ENCODE peak calls at places on chromosomes 3 and 15, in five cellular contexts. Z is neuronal stem cell, F is right atrium auricular region, T is heart right ventricle, I is transverse colon. Q is an unnamed sample.

GRCh38 chr15:38267416-38268022 is 14.9 kb downstream of the SPRED1 start:
- DNase-seq in Z (no peak), F (no peak), T (no peak), I (no peak), Q (no peak)

GRCh38 chr3:134333522-134334181 is 40.6 kb downstream of the AMOTL2 start:
- DNase-seq in Z (peak; percentile 72), F (no peak), T (no peak), I (no peak), Q (no peak)

GRCh38 chr3:171906951-171907676 is 64.0 kb downstream of the TMEM212 start:
- DNase-seq in Z (no peak), F (no peak), T (no peak), I (no peak), Q (no peak)

GRCh38 chr15:66424963-66425612 is 38.4 kb downstream of the MAP2K1 start:
- DNase-seq in Z (no peak), F (no peak), T (no peak), I (no peak), Q (no peak)

GRCh38 chr3:60652829-60653228 is 598.4 kb downstream of the FHIT start:
- DNase-seq in Z (no peak), F (no peak), T (no peak), I (no peak), Q (no peak)

GRCh38 chr15:67680645-67681044 is 138.1 kb downstream of the MAP2K5 start:
- DNase-seq in Z (no peak), F (no peak), T (no peak), I (no peak), Q (no peak)

GRCh38 chr15:36109943-36110658 is 469.3 kb upstream of the CDIN1 start:
- DNase-seq in Z (no peak), F (no peak), T (no peak), I (no peak), Q (no peak)

GRCh38 chr3:182384182-182384581 is 409.1 kb upstream of the ATP11B start:
- DNase-seq in Z (no peak), F (no peak), T (no peak), I (no peak), Q (no peak)

GRCh38 chr3:67737911-67738865 is 83.8 kb upstream of the SUCLG2 start:
- DNase-seq in Z (no peak), F (no peak), T (no peak), I (no peak), Q (peak; percentile 60)

GRCh38 chr15:63498815-63499549 is 5.4 kb upstream of the USP3 start:
- DNase-seq in Z (no peak), F (no peak), T (no peak), I (no peak), Q (no peak)

GRCh38 chr3:64650710-64651109 is 37.1 kb downstream of the ADAMTS9 start:
- DNase-seq in Z (no peak), F (no peak), T (no peak), I (no peak), Q (no peak)

GRCh38 chr3:141057436-141057835 is 6.3 kb downstream of the SPSB4 start:
- DNase-seq in Z (no peak), F (no peak), T (no peak), I (no peak), Q (no peak)

GRCh38 chr3:129184396-129184656 is 630 bp upstream of the CNBP start:
- DNase-seq in Z (no peak), F (no peak), T (no peak), I (peak; percentile 26), Q (no peak)

DNA sequence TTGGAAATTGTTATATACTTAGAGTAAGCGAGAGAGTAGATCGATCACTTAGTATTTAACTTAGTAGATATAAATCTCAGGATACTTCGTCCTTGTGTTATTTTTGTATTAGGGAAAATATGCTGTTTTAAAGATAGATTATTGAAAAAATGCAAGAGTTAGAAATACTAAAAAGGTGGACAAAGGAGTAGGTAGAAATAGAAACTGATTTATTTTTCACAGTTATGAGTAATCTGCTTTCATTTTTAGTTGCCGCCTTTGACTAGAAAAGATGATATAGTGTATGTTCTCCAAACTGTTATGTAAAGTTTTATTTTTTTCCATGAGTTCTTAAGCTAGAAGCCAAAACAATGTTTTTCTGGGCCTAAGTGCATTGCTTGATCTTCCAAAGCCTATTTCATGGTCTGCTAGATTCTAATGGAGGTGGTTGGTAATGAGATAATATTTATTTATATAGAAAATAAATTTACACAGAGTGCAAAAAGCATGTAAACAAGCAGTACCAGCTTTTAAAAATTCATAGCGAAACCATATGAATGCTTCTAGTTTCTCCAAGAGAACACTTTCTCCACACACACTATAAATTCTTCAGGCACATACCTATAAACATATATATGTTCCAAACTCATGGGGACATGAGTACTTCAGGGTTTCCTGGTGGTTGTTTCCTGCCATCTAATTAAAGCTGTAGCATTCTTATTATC is 61.1 kb downstream of the DIPK2A start:
- DNase-seq in Z (no peak), F (no peak), T (no peak), I (no peak), Q (no peak)
- H3K4me3 ChIP-seq in Z (no peak overlapping the region), F (no peak overlapping the region), T (no peak overlapping the region), I (no peak overlapping the region), Q (no peak overlapping the region)

GRCh38 chr3:8659242-8659641 is 14.6 kb upstream of the SSUH2 start:
- DNase-seq in Z (no peak), F (no peak), T (no peak), I (no peak), Q (no peak)
- H3K4me1 ChIP-seq in Z (peaks cover 41% of the 10 kb centered on the region), F (no peaks in the 10 kb centered on the region), T (peaks cover 48% of the 10 kb centered on the region), I (no peaks in the 10 kb centered on the region), Q (no peaks in the 10 kb centered on the region)

GRCh38 chr3:41126475-41126874 is 72.8 kb upstream of the CTNNB1 start:
- DNase-seq in Z (no peak), F (no peak), T (no peak), I (no peak), Q (no peak)

GRCh38 chr3:41126961-41127360 is 72.3 kb upstream of the CTNNB1 start:
- DNase-seq in Z (no peak), F (no peak), T (no peak), I (no peak), Q (no peak)

GRCh38 chr3:41129731-41130130 is 69.6 kb upstream of the CTNNB1 start:
- DNase-seq in Z (no peak), F (no peak), T (no peak), I (no peak), Q (no peak)

GRCh38 chr3:41127414-41127813 is 71.9 kb upstream of the CTNNB1 start:
- DNase-seq in Z (no peak), F (no peak), T (no peak), I (no peak), Q (no peak)

DNA sequence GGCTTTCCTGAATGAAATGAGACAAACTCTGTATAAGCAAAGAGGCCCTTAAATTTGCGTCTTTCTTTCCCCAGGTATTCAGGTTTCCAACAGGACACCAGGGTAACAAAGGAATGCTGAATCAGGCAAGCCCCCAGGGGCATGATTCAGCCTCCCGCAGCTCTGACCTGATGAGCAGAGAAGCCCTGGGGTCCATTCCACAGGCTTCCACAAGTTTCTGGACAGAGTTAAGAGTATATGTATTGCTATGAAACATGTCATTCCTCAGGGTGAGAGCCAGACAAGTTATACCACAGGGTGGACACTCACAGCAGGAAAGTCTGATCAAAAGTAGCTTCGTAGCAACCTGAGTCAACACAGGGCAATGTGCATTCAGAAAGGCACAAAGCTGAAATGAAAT is 68.1 kb upstream of the CTNNB1 start:
- DNase-seq in Z (no peak), F (no peak), T (no peak), I (no peak), Q (no peak)
- H3K9me3 ChIP-seq in Z (no peaks in the 10 kb centered on the region), F (peaks cover 21% of the 10 kb centered on the region), T (peaks cover 24% of the 10 kb centered on the region), I (peaks cover 18% of the 10 kb centered on the region), Q (peaks cover 4% of the 10 kb centered on the region)

GRCh38 chr15:44726568-44727461 is 9.5 kb upstream of the TRIM69 start:
- DNase-seq in Z (no peak), F (peak; percentile 70), T (no peak), I (peak; percentile 78), Q (peak; percentile 67)
- H3K4me3 ChIP-seq in Z (no peak overlapping the region), F (no peak overlapping the region), T (peak overlapping the region; percentile 36), I (no peak overlapping the region), Q (peak overlapping the region; percentile 68)

DNA sequence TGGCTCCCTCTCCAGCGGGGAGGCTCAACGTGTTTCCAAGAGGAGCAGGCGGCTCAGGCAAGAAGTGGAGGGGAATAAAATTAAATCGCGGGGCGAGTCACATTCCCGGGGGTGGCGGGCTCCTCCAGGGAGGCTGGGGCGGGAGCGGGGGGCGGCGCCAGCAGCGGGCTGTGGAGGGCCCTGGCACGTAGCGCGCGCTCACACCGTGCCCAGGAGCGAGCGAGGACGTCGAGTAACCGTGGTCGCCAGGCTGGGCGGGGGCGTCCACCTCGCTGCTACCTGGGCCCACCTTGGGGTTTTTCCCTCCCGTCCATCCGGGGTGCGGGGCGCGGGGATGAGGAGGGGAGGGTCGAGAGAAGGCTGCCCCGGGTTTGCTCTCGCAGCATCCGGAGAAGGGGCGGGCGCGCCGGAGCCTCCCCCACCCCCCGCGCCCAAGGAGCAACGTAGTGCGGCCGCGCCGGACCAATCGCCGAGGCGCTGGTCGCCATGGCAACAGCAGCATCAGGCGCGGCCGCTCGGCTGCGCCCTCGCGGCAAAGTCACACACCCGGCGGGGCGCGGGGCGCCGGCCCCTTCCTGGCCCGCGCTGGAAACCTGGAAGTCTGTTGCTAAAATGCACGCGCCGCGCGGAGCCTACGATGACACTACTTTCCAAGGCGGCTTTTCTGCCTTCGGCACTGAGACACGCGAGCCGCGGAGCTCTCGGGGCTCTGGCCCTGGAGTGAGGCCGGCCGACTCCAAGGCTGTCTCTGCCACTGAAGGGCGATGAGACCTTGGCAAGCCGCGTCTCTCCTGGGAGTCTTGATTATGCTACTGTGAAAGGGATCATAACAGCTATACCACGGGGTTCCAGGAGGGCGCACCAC is at the start of gene IQSEC1:
- DNase-seq in Z (peak; percentile 77), F (no peak), T (peak; percentile 69), I (peak; percentile 65), Q (peak; percentile 47)
- H3K4me1 ChIP-seq in Z (peaks cover 41% of the 10 kb centered on the region), F (no peaks in the 10 kb centered on the region), T (peaks cover 38% of the 10 kb centered on the region), I (peaks cover 3% of the 10 kb centered on the region), Q (peaks cover 30% of the 10 kb centered on the region)

GRCh38 chr15:22253676-22254408 is 173.5 kb downstream of the OR4M2 start:
- DNase-seq in Z (no peak), F (no peak), T (no peak), I (no peak), Q (no peak)

GRCh38 chr15:22257047-22257667 is 176.8 kb downstream of the OR4M2 start:
- DNase-seq in Z (no peak), F (no peak), T (no peak), I (no peak), Q (no peak)

DNA sequence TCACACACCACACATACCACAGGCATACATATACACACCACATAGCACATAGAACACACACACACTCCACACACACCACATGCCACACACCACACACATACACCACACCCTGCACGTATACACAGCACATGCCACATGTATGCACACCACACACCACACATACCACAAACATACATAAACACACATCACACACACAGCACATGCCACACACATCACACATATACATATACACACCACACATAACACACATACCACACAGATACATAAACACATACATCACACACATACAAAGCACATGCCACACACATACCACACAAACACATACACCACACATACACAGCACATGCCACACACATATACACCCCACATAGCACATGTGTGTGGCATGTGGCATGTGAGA is 171.1 kb downstream of the OR4M2 start:
- DNase-seq in Z (no peak), F (no peak), T (no peak), I (no peak), Q (no peak)
- H3K9me3 ChIP-seq in Z (no peaks in the 10 kb centered on the region), F (no peaks in the 10 kb centered on the region), T (no peaks in the 10 kb centered on the region), I (no peaks in the 10 kb centered on the region), Q (no peaks in the 10 kb centered on the region)

DNA sequence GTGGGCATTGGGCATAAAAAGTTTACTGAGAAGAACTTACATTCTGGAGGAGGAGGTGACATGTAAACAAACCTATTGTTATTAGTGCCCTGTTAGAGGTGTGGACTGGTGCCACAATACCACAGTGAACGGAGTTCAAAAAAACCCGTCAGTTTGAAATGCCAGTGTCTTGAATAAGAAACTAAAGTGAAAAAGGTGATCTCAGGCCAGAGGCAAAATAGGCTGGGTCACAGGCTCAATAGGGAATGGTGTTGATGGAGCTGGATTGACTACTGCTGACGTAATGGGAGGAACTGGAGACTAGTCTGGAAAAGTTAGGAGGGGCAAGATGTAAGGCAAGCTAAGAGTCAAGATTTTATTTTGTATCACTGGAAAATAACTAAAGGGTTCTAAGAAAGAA is 1.6 kb upstream of the DCBLD2 start:
- DNase-seq in Z (no peak), F (no peak), T (no peak), I (no peak), Q (no peak)
- H3K4me3 ChIP-seq in Z (peak overlapping the region; percentile 63), F (no peak overlapping the region), T (peak overlapping the region; percentile 95), I (no peak overlapping the region), Q (no peak overlapping the region)